ENCODE peak calls at places on chromosomes 5 and 9, in eight cellular contexts. K is mammary epithelial cell; M is astrocyte of the spinal cord; P is CD4-positive, alpha-beta memory T cell; N is aorta; C is epithelial cell of proximal tubule; W is tibial nerve; O is CD8-positive, alpha-beta memory T cell. A is an unnamed sample.

GRCh38 chr5:127705120-127705892 is 2.1 kb downstream of the CCDC192 start:
- DNase-seq in K (peak; percentile 45), M (peak; percentile 80), P (no peak), N (no peak), C (no peak), W (peak; percentile 43), O (no peak), A (no peak)

GRCh38 chr5:157342822-157343402 is 77.0 kb downstream of the CYFIP2 start:
- DNase-seq in K (peak; percentile 6), M (peak; percentile 7), P (no peak), N (no peak), C (no peak), W (no peak), O (no peak), A (no peak)

GRCh38 chr5:40490464-40491083 is 189.1 kb upstream of the PTGER4 start:
- DNase-seq in K (no peak), M (peak; percentile 21), P (no peak), N (no peak), C (no peak), W (no peak), O (no peak), A (no peak)

GRCh38 chr5:153400931-153401330 is 89.5 kb upstream of the GRIA1 start:
- DNase-seq in K (peak; percentile 21), M (no peak), P (no peak), N (no peak), C (no peak), W (no peak), O (no peak), A (no peak)

GRCh38 chr9:14523545-14523944 is 169.7 kb downstream of the ZDHHC21 start:
- DNase-seq in K (no peak), M (no peak), P (no peak), N (no peak), C (no peak), W (no peak), O (no peak), A (no peak)

GRCh38 chr5:62506659-62507460 is 71.8 kb upstream of the LRRC70 start:
- DNase-seq in K (no peak), M (no peak), P (no peak), N (no peak), C (peak; percentile 40), W (no peak), O (no peak), A (no peak)

GRCh38 chr9:79764377-79764776 is 192.6 kb downstream of the TLE4 start:
- DNase-seq in K (peak; percentile 85), M (peak; percentile 98), P (no peak), N (peak; percentile 55), C (peak; percentile 38), W (peak; percentile 56), O (no peak), A (no peak)

GRCh38 chr9:135655317-135656003 is 7.6 kb upstream of the LCN9 start:
- DNase-seq in K (no peak), M (no peak), P (no peak), N (no peak), C (no peak), W (no peak), O (no peak), A (no peak)

GRCh38 chr5:54007822-54008777 is 302.3 kb downstream of the ARL15 start:
- DNase-seq in K (peak; percentile 35), M (peak; percentile 27), P (no peak), N (no peak), C (no peak), W (no peak), O (no peak), A (no peak)

GRCh38 chr5:20678386-20678785 is 690.4 kb upstream of the CDH18 start:
- DNase-seq in K (no peak), M (peak; percentile 0), P (no peak), N (no peak), C (no peak), W (no peak), O (no peak), A (no peak)

GRCh38 chr5:74622122-74622521 is 18.4 kb downstream of the ENC1 start:
- DNase-seq in K (peak; percentile 70), M (no peak), P (no peak), N (no peak), C (no peak), W (no peak), O (no peak), A (no peak)

GRCh38 chr9:90343360-90343759 is 299.3 kb downstream of the DIRAS2 start:
- DNase-seq in K (peak; percentile 26), M (peak; percentile 8), P (no peak), N (no peak), C (no peak), W (no peak), O (no peak), A (no peak)

GRCh38 chr5:40681351-40682311 is 1.9 kb downstream of the PTGER4 start:
- DNase-seq in K (no peak), M (peak; percentile 42), P (no peak), N (peak; percentile 73), C (no peak), W (no peak), O (peak; percentile 53), A (peak; percentile 27)

GRCh38 chr9:19409406-19410194 is 791 bp downstream of the ACER2 start:
- DNase-seq in K (peak; percentile 56), M (no peak), P (peak; percentile 8), N (peak; percentile 64), C (no peak), W (peak; percentile 26), O (peak; percentile 11), A (peak; percentile 58)

GRCh38 chr9:31799953-31800609 is 584.4 kb upstream of the ACO1 start:
- DNase-seq in K (peak; percentile 41), M (peak; percentile 52), P (no peak), N (no peak), C (peak; percentile 9), W (no peak), O (peak; percentile 9), A (no peak)

GRCh38 chr5:172410839-172411238 is 43.5 kb downstream of the SH3PXD2B start:
- DNase-seq in K (no peak), M (peak; percentile 58), P (no peak), N (no peak), C (no peak), W (no peak), O (no peak), A (no peak)
- H3K4me3 ChIP-seq in K (no peak overlapping the region), M (no peak overlapping the region), P (no peak overlapping the region), N (no peak overlapping the region), C (no peak overlapping the region), W (no peak overlapping the region), O (no peak overlapping the region), A (no peak overlapping the region)

DNA sequence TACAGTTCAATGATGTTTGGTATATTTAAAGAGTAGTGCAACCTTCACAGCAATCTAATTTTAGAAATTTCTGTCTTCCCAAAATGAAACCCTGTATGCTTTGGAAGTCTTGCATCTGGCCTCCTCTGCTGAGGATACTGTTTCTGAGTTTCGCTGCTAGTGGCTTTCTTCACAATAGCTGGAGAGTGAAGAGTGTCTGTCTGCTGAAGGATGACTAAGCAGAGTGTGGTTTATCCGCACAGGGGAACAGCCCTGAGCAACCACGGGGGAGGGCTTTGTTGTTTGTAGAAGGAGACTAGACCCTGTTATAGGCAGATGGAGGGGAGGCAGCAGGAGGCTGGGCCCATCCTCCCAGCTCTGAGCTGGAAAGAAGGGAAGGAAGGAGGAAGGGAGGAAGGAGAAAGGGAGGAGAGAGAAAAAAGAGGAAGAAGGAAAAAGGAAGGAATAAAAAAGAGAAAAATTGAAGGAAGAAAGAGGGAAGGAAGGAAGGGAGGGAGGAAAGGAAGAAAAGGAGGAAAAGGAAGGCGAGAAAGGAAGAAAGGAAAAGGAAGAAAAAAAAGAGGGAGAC is 10.5 kb upstream of the IRX2 start:
- DNase-seq in K (no peak), M (no peak), P (no peak), N (no peak), C (no peak), W (no peak), O (no peak), A (no peak)
- H3K4me3 ChIP-seq in K (no peak overlapping the region), M (no peak overlapping the region), P (no peak overlapping the region), N (no peak overlapping the region), C (no peak overlapping the region), W (no peak overlapping the region), O (no peak overlapping the region), A (no peak overlapping the region)

DNA sequence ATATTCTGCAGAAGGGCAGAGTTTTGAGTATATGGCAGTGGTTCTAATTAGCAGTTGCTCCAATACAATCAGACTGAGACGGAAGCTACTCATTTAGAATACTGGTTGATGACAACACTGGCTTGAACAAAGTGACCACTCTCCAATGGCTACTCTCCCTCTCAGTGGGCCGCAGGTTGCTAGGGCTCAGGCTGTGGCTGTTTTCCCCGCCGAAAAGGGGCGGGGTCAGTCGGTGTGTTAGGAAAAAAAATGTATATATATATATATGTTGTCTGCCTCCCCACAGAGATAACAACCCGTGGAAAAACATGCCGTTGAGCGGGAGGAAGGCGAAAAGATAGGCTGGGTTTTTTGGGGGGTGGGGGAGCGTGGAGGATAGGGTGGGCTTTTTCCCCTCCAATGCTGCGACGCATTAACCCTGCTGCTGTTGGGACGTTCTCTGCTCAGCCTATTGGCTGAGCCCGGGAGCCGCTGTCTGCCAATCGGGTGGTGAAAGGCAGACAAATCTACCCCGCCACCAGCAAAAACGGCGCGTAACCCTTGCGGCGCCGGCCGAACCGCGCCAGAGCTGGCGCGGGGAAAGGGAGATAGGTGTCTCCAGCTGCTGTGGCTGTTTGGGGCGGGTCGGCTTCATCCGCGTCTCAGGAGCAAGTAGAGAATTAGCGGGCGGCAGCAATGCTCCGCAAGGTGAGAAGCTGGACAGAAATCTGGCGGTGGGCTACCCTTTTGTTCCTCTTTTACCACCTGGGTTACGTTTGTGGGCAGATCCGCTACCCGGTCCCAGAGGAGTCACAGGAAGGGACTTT is at the start of gene PCDHGC4:
- DNase-seq in K (no peak), M (peak; percentile 42), P (no peak), N (no peak), C (no peak), W (no peak), O (no peak), A (no peak)
- H3K4me3 ChIP-seq in K (no peak within 1 kb of the TSS), M (peak within 1 kb of the TSS; percentile 27), P (no peak within 1 kb of the TSS), N (peak within 1 kb of the TSS; percentile 42), C (peak within 1 kb of the TSS; percentile 39), W (peak within 1 kb of the TSS; percentile 22), O (no peak within 1 kb of the TSS), A (peak within 1 kb of the TSS; percentile 60)

GRCh38 chr9:126625329-126626116 is 11.8 kb downstream of the LMX1B start:
- DNase-seq in K (no peak), M (no peak), P (no peak), N (no peak), C (no peak), W (no peak), O (no peak), A (no peak)
- H3K4me3 ChIP-seq in K (peak overlapping the region; percentile 40), M (no peak overlapping the region), P (peak overlapping the region; percentile 35), N (no peak overlapping the region), C (no peak overlapping the region), W (peak overlapping the region; percentile 37), O (peak overlapping the region; percentile 34), A (peak overlapping the region; percentile 59)

GRCh38 chr9:133031130-133031422 is 279 bp downstream of the GTF3C5 start:
- DNase-seq in K (no peak), M (no peak), P (no peak), N (no peak), C (no peak), W (no peak), O (no peak), A (no peak)
- H3K4me3 ChIP-seq in K (peak overlapping the region; percentile 94), M (peak overlapping the region; percentile 78), P (peak overlapping the region; percentile 84), N (peak overlapping the region; percentile 79), C (peak overlapping the region; percentile 86), W (peak overlapping the region; percentile 96), O (peak overlapping the region; percentile 72), A (peak overlapping the region; percentile 98)